ENCODE peak calls at places on chromosomes 16 and 17, in ten cellular contexts. P, J, D, H, O, M, Q, W, C and L are unnamed samples.

GRCh38 chr17:58084317-58084981 is 1.2 kb downstream of the DYNLL2 start:
- DNase-seq in P (peak; percentile 51), J (peak; percentile 57), D (peak; percentile 25), H (peak; percentile 47), O (no peak), M (peak; percentile 64), Q (peak; percentile 77), W (no peak), C (peak; percentile 26), L (peak; percentile 24)

GRCh38 chr16:29811896-29812665 is at the start of gene PRRT2:
- DNase-seq in P (no peak), J (peak; percentile 80), D (no peak), H (peak; percentile 64), O (no peak), M (peak; percentile 70), Q (peak; percentile 89), W (no peak), C (peak; percentile 49), L (no peak)

GRCh38 chr16:48062681-48063080 is 93.1 kb downstream of the ABCC12 start:
- DNase-seq in P (no peak), J (no peak), D (no peak), H (no peak), O (no peak), M (no peak), Q (no peak), W (no peak), C (no peak), L (no peak)

GRCh38 chr17:38864636-38865398 is 5.0 kb upstream of the LASP1 start:
- DNase-seq in P (no peak), J (peak; percentile 45), D (no peak), H (no peak), O (no peak), M (peak; percentile 74), Q (no peak), W (no peak), C (peak; percentile 54), L (no peak)

GRCh38 chr17:77287432-77288068 is 146.8 kb downstream of the SEC14L1 start:
- DNase-seq in P (no peak), J (peak; percentile 95), D (peak; percentile 87), H (peak; percentile 70), O (peak; percentile 34), M (peak; percentile 83), Q (no peak), W (no peak), C (peak; percentile 98), L (no peak)

GRCh38 chr16:84982434-84982833 is 28.9 kb downstream of the ZDHHC7 start:
- DNase-seq in P (no peak), J (no peak), D (no peak), H (peak; percentile 67), O (no peak), M (no peak), Q (no peak), W (no peak), C (no peak), L (peak; percentile 42)

GRCh38 chr17:37732313-37732712 is 12.5 kb downstream of the HNF1B start:
- DNase-seq in P (no peak), J (no peak), D (no peak), H (no peak), O (no peak), M (no peak), Q (no peak), W (no peak), C (no peak), L (no peak)

GRCh38 chr16:68100504-68100903 is 15.3 kb downstream of the NFATC3 start:
- DNase-seq in P (no peak), J (no peak), D (no peak), H (no peak), O (no peak), M (no peak), Q (no peak), W (no peak), C (no peak), L (no peak)

GRCh38 chr17:59165933-59166342 is 10.4 kb downstream of the PRR11 start:
- DNase-seq in P (peak; percentile 19), J (peak; percentile 52), D (no peak), H (peak; percentile 41), O (no peak), M (peak; percentile 69), Q (no peak), W (peak; percentile 2), C (peak; percentile 45), L (no peak)

GRCh38 chr17:65557349-65558310 is 3.8 kb downstream of the AXIN2 start:
- DNase-seq in P (peak; percentile 57), J (peak; percentile 79), D (no peak), H (no peak), O (no peak), M (no peak), Q (no peak), W (no peak), C (no peak), L (peak; percentile 44)

GRCh38 chr17:1077536-1078061 is 80.7 kb downstream of the TIMM22 start:
- DNase-seq in P (no peak), J (no peak), D (no peak), H (no peak), O (no peak), M (peak; percentile 48), Q (peak; percentile 32), W (no peak), C (no peak), L (no peak)

GRCh38 chr17:61967729-61968128 is 39.9 kb upstream of the INTS2 start:
- DNase-seq in P (no peak), J (no peak), D (no peak), H (no peak), O (no peak), M (no peak), Q (no peak), W (no peak), C (no peak), L (no peak)

GRCh38 chr17:1289695-1290094 is 10.2 kb downstream of the TRARG1 start:
- DNase-seq in P (no peak), J (no peak), D (no peak), H (no peak), O (no peak), M (no peak), Q (no peak), W (no peak), C (no peak), L (no peak)

GRCh38 chr16:47182318-47182717 is 38.6 kb upstream of the NETO2 start:
- DNase-seq in P (no peak), J (no peak), D (no peak), H (no peak), O (no peak), M (no peak), Q (no peak), W (no peak), C (no peak), L (no peak)